ENCODE peak calls at places on chromosomes 11 and 22, in six cellular contexts. A, X, B, N, I and R are unnamed samples.
A peak's percentile ranks its signal among the peaks of the same experiment; 100 is the strongest.

GRCh38 chr11:119700536-119701346 is 28.3 kb downstream of the NECTIN1 start:
- DNase-seq in A (no peak), X (no peak), B (no peak), N (no peak), I (no peak), R (peak; percentile 78)

GRCh38 chr11:105230586-105230985 is 91.0 kb upstream of the CARD18 start:
- DNase-seq in A (no peak), X (no peak), B (no peak), N (no peak), I (no peak), R (no peak)

GRCh38 chr11:58061813-58062212 is 31.1 kb downstream of the OR6Q1 start:
- DNase-seq in A (no peak), X (no peak), B (no peak), N (no peak), I (no peak), R (peak; percentile 14)

GRCh38 chr11:131889146-131889577 is 518.7 kb downstream of the NTM start:
- DNase-seq in A (no peak), X (no peak), B (peak; percentile 83), N (no peak), I (no peak), R (no peak)

GRCh38 chr11:109424893-109425292 is 2.9 kb downstream of the C11orf87 start:
- DNase-seq in A (no peak), X (peak; percentile 64), B (no peak), N (peak; percentile 84), I (no peak), R (peak; percentile 43)

GRCh38 chr11:134731562-134731961 is 319.5 kb upstream of the B3GAT1 start:
- DNase-seq in A (no peak), X (peak; percentile 75), B (no peak), N (no peak), I (no peak), R (no peak)

GRCh38 chr22:27624042-27624441 is 177.5 kb downstream of the MN1 start:
- DNase-seq in A (no peak), X (no peak), B (no peak), N (no peak), I (no peak), R (no peak)

GRCh38 chr11:130648601-130649000 is 200.2 kb downstream of the ADAMTS15 start:
- DNase-seq in A (no peak), X (peak; percentile 30), B (no peak), N (no peak), I (no peak), R (no peak)

GRCh38 chr11:133065847-133066485 is 466.3 kb downstream of the OPCML start:
- DNase-seq in A (no peak), X (no peak), B (no peak), N (no peak), I (no peak), R (peak; percentile 27)

GRCh38 chr22:48464246-48464645 is 1363.4 kb downstream of the BRD1 start:
- DNase-seq in A (no peak), X (peak; percentile 40), B (no peak), N (no peak), I (no peak), R (no peak)

GRCh38 chr11:11082651-11083050 is 224.8 kb upstream of the ZBED5 start:
- DNase-seq in A (no peak), X (no peak), B (no peak), N (no peak), I (no peak), R (no peak)

GRCh38 chr11:121657191-121657590 is 204.4 kb upstream of the SORL1-AS1 start:
- DNase-seq in A (no peak), X (no peak), B (no peak), N (no peak), I (no peak), R (no peak)